ENCODE peak calls at places on chromosome 7, in ten cellular contexts. One of them, this sample, is unnamed.

GRCh38 chr7:41956712-41957111 is 253.8 kb upstream of the INHBA start:
- DNase-seq in psoas muscle: no peak
- DNase-seq in upper lobe of right lung: no peak
- DNase-seq in left ventricle myocardium inferior: no peak
- DNase-seq in tibial artery: no peak
- DNase-seq in coronary artery: no peak
- DNase-seq in sigmoid colon: no peak
- DNase-seq in heart right ventricle: no peak
- DNase-seq in kidney: no peak
- DNase-seq in fibroblast of lung: no peak
- DNase-seq in this sample: no peak

GRCh38 chr7:31074403-31074802 is 22.3 kb downstream of the ADCYAP1R1 start:
- DNase-seq in left ventricle myocardium inferior: peak
- DNase-seq in kidney: peak
- DNase-seq in fibroblast of lung: no peak
- DNase-seq in psoas muscle: peak
- DNase-seq in heart right ventricle: peak
- DNase-seq in upper lobe of right lung: peak
- DNase-seq in tibial artery: peak
- DNase-seq in coronary artery: no peak
- DNase-seq in sigmoid colon: peak
- DNase-seq in this sample: no peak

GRCh38 chr7:117229350-117229749 is 93.5 kb downstream of the WNT2 start:
- DNase-seq in left ventricle myocardium inferior: no peak
- DNase-seq in psoas muscle: no peak
- DNase-seq in kidney: no peak
- DNase-seq in coronary artery: no peak
- DNase-seq in upper lobe of right lung: no peak
- DNase-seq in heart right ventricle: no peak
- DNase-seq in fibroblast of lung: peak
- DNase-seq in tibial artery: no peak
- DNase-seq in sigmoid colon: no peak
- DNase-seq in this sample: no peak

GRCh38 chr7:32532086-32532485 is 36.8 kb downstream of the AVL9 start:
- DNase-seq in sigmoid colon: no peak
- DNase-seq in kidney: no peak
- DNase-seq in fibroblast of lung: no peak
- DNase-seq in tibial artery: no peak
- DNase-seq in psoas muscle: no peak
- DNase-seq in heart right ventricle: no peak
- DNase-seq in coronary artery: no peak
- DNase-seq in left ventricle myocardium inferior: no peak
- DNase-seq in upper lobe of right lung: no peak
- DNase-seq in this sample: no peak

GRCh38 chr7:85041599-85042216 is 145.1 kb downstream of the SEMA3D start:
- DNase-seq in coronary artery: no peak
- DNase-seq in sigmoid colon: no peak
- DNase-seq in fibroblast of lung: peak
- DNase-seq in left ventricle myocardium inferior: peak
- DNase-seq in tibial artery: peak
- DNase-seq in kidney: no peak
- DNase-seq in heart right ventricle: peak
- DNase-seq in upper lobe of right lung: peak
- DNase-seq in psoas muscle: peak
- DNase-seq in this sample: no peak

GRCh38 chr7:55524558-55525310 is 47.6 kb downstream of the VOPP1 start:
- DNase-seq in coronary artery: no peak
- DNase-seq in upper lobe of right lung: no peak
- DNase-seq in tibial artery: no peak
- DNase-seq in left ventricle myocardium inferior: no peak
- DNase-seq in sigmoid colon: no peak
- DNase-seq in psoas muscle: no peak
- DNase-seq in kidney: peak
- DNase-seq in heart right ventricle: no peak
- DNase-seq in fibroblast of lung: no peak
- DNase-seq in this sample: no peak

GRCh38 chr7:104990983-104991382 is 23.0 kb upstream of the KMT2E start:
- DNase-seq in coronary artery: no peak
- DNase-seq in sigmoid colon: no peak
- DNase-seq in kidney: no peak
- DNase-seq in psoas muscle: no peak
- DNase-seq in tibial artery: no peak
- DNase-seq in fibroblast of lung: no peak
- DNase-seq in heart right ventricle: no peak
- DNase-seq in upper lobe of right lung: no peak
- DNase-seq in left ventricle myocardium inferior: no peak
- DNase-seq in this sample: no peak

GRCh38 chr7:1385809-1386622 is 73.3 kb downstream of the MICALL2 start:
- DNase-seq in upper lobe of right lung: no peak
- DNase-seq in psoas muscle: no peak
- DNase-seq in sigmoid colon: no peak
- DNase-seq in left ventricle myocardium inferior: no peak
- DNase-seq in tibial artery: no peak
- DNase-seq in heart right ventricle: no peak
- DNase-seq in coronary artery: no peak
- DNase-seq in fibroblast of lung: no peak
- DNase-seq in kidney: no peak
- DNase-seq in this sample: no peak

GRCh38 chr7:388961-389701 is 99.2 kb downstream of the FOXL3 start:
- DNase-seq in tibial artery: peak
- DNase-seq in left ventricle myocardium inferior: peak
- DNase-seq in upper lobe of right lung: peak
- DNase-seq in psoas muscle: peak
- DNase-seq in sigmoid colon: no peak
- DNase-seq in fibroblast of lung: no peak
- DNase-seq in heart right ventricle: no peak
- DNase-seq in kidney: peak
- DNase-seq in coronary artery: peak
- DNase-seq in this sample: peak

GRCh38 chr7:28165221-28165807 is 15.3 kb downstream of the JAZF1 start:
- DNase-seq in fibroblast of lung: peak
- DNase-seq in psoas muscle: no peak
- DNase-seq in tibial artery: no peak
- DNase-seq in sigmoid colon: no peak
- DNase-seq in heart right ventricle: no peak
- DNase-seq in upper lobe of right lung: no peak
- DNase-seq in left ventricle myocardium inferior: no peak
- DNase-seq in coronary artery: no peak
- DNase-seq in kidney: no peak
- DNase-seq in this sample: no peak

GRCh38 chr7:20331231-20331880 is 656 bp downstream of the ITGB8 start:
- DNase-seq in tibial artery: peak
- DNase-seq in heart right ventricle: peak
- DNase-seq in coronary artery: no peak
- DNase-seq in left ventricle myocardium inferior: peak
- DNase-seq in kidney: peak
- DNase-seq in upper lobe of right lung: peak
- DNase-seq in psoas muscle: peak
- DNase-seq in sigmoid colon: peak
- DNase-seq in fibroblast of lung: peak
- DNase-seq in this sample: peak

GRCh38 chr7:74657692-74658170 is at the start of gene GTF2I:
- DNase-seq in tibial artery: no peak
- DNase-seq in psoas muscle: no peak
- DNase-seq in sigmoid colon: no peak
- DNase-seq in upper lobe of right lung: no peak
- DNase-seq in coronary artery: peak
- DNase-seq in kidney: no peak
- DNase-seq in fibroblast of lung: no peak
- DNase-seq in heart right ventricle: no peak
- DNase-seq in left ventricle myocardium inferior: no peak
- DNase-seq in this sample: no peak

GRCh38 chr7:50197547-50197946 is 104.5 kb upstream of the ZPBP start:
- DNase-seq in tibial artery: no peak
- DNase-seq in fibroblast of lung: no peak
- DNase-seq in left ventricle myocardium inferior: no peak
- DNase-seq in heart right ventricle: no peak
- DNase-seq in coronary artery: no peak
- DNase-seq in upper lobe of right lung: no peak
- DNase-seq in kidney: peak
- DNase-seq in sigmoid colon: no peak
- DNase-seq in psoas muscle: no peak
- DNase-seq in this sample: no peak

GRCh38 chr7:65840446-65840845 is 32.4 kb upstream of the VKORC1L1 start:
- DNase-seq in fibroblast of lung: no peak
- DNase-seq in left ventricle myocardium inferior: no peak
- DNase-seq in kidney: no peak
- DNase-seq in upper lobe of right lung: no peak
- DNase-seq in psoas muscle: no peak
- DNase-seq in coronary artery: no peak
- DNase-seq in heart right ventricle: no peak
- DNase-seq in sigmoid colon: no peak
- DNase-seq in tibial artery: no peak
- DNase-seq in this sample: no peak

GRCh38 chr7:141228482-141228881 is 154.6 kb downstream of the TMEM178B start:
- DNase-seq in upper lobe of right lung: no peak
- DNase-seq in sigmoid colon: no peak
- DNase-seq in fibroblast of lung: no peak
- DNase-seq in psoas muscle: no peak
- DNase-seq in tibial artery: no peak
- DNase-seq in heart right ventricle: no peak
- DNase-seq in coronary artery: peak
- DNase-seq in left ventricle myocardium inferior: no peak
- DNase-seq in kidney: no peak
- DNase-seq in this sample: no peak

GRCh38 chr7:95027181-95027872 is 119.9 kb downstream of the PPP1R9A start:
- DNase-seq in upper lobe of right lung: no peak
- DNase-seq in heart right ventricle: no peak
- DNase-seq in left ventricle myocardium inferior: no peak
- DNase-seq in coronary artery: no peak
- DNase-seq in sigmoid colon: no peak
- DNase-seq in fibroblast of lung: no peak
- DNase-seq in tibial artery: no peak
- DNase-seq in kidney: no peak
- DNase-seq in psoas muscle: no peak
- DNase-seq in this sample: no peak

GRCh38 chr7:157964016-157964415 is 623.6 kb downstream of the PTPRN2 start:
- DNase-seq in psoas muscle: no peak
- DNase-seq in coronary artery: peak
- DNase-seq in sigmoid colon: no peak
- DNase-seq in upper lobe of right lung: no peak
- DNase-seq in fibroblast of lung: no peak
- DNase-seq in left ventricle myocardium inferior: no peak
- DNase-seq in heart right ventricle: no peak
- DNase-seq in kidney: peak
- DNase-seq in tibial artery: no peak
- DNase-seq in this sample: no peak

DNA sequence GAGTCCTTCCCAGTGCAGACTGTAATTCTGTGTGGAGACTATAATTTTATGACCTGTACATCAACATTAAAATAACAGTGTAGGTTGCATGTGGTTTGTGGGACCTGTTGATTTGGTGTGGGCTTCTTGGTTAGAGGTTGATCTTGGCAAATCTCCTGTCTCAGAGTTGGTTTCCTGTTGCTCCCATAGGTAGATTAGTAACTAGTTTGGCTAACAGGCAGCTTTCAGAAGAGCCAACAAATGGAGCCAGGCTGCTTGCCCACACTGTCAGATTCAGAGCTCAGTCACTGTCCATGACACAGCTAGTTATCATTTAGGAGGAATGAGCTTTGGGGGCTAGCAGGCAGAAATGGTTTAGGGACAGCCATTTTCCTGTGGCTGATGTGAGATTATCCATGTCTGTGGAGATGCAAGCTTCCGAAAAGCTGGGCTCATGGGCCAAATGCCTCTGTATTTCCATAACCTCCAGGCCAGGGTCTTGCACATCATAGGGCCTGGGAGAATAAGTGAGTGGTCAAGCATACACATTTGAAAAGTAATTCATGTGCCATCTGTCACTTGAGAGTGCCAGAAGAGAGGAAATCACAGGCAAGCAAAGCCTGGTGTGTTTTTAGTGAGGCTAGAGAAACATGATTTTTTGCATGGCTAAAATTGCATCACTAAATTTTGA is 33.4 kb downstream of the CCM2 start:
- DNase-seq in coronary artery: no peak
- DNase-seq in kidney: no peak
- DNase-seq in tibial artery: no peak
- DNase-seq in upper lobe of right lung: no peak
- DNase-seq in sigmoid colon: no peak
- DNase-seq in psoas muscle: no peak
- DNase-seq in fibroblast of lung: peak
- DNase-seq in heart right ventricle: no peak
- DNase-seq in left ventricle myocardium inferior: no peak
- DNase-seq in this sample: no peak
- H3K27ac ChIP-seq in coronary artery: no peak
- H3K27ac ChIP-seq in kidney: no peak
- H3K27ac ChIP-seq in tibial artery: peak
- H3K27ac ChIP-seq in upper lobe of right lung: no peak
- H3K27ac ChIP-seq in sigmoid colon: no peak
- H3K27ac ChIP-seq in psoas muscle: peak
- H3K27ac ChIP-seq in fibroblast of lung: no peak
- H3K27ac ChIP-seq in heart right ventricle: no peak
- H3K27ac ChIP-seq in left ventricle myocardium inferior: peak
- H3K27ac ChIP-seq in this sample: peak

GRCh38 chr7:127239814-127240213 is 12.9 kb downstream of the GRM8 start:
- DNase-seq in coronary artery: no peak
- DNase-seq in kidney: no peak
- DNase-seq in upper lobe of right lung: no peak
- DNase-seq in psoas muscle: no peak
- DNase-seq in tibial artery: no peak
- DNase-seq in sigmoid colon: no peak
- DNase-seq in fibroblast of lung: no peak
- DNase-seq in heart right ventricle: no peak
- DNase-seq in left ventricle myocardium inferior: no peak
- DNase-seq in this sample: no peak
- TF ChIP-seq CTCF in coronary artery: no peak
- TF ChIP-seq CTCF in kidney: no peak
- TF ChIP-seq CTCF in upper lobe of right lung: peak
- TF ChIP-seq CTCF in psoas muscle: no peak
- TF ChIP-seq CTCF in tibial artery: no peak
- TF ChIP-seq CTCF in sigmoid colon: no peak
- TF ChIP-seq CTCF in fibroblast of lung: no peak
- TF ChIP-seq CTCF in heart right ventricle: no peak
- TF ChIP-seq CTCF in left ventricle myocardium inferior: no peak
- TF ChIP-seq CTCF in this sample: no peak

DNA sequence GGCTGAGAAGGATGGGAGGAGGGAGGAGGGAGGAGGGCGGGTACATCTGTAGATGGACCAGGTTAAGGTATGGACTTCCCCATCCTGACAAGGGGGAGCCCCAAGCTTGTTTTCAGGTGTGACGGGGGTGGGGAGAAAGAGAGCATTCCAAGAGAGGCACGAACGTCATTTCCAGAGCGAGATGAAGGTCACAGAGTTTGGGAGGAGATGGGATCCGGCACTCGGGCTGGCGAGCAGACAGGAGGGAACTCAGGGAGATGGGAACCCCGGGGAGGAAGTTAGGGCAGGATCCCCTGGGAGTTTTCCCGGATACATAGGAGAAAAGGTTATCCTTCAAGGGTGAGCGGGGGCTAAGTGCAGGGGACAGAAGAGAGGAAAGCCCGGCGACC is 118.8 kb downstream of the CUX1 start:
- DNase-seq in psoas muscle: no peak
- DNase-seq in coronary artery: no peak
- DNase-seq in upper lobe of right lung: no peak
- DNase-seq in fibroblast of lung: no peak
- DNase-seq in tibial artery: no peak
- DNase-seq in heart right ventricle: no peak
- DNase-seq in sigmoid colon: no peak
- DNase-seq in kidney: no peak
- DNase-seq in left ventricle myocardium inferior: no peak
- DNase-seq in this sample: no peak
- H3K4me3 ChIP-seq in psoas muscle: peak
- H3K4me3 ChIP-seq in coronary artery: peak
- H3K4me3 ChIP-seq in upper lobe of right lung: peak
- H3K4me3 ChIP-seq in fibroblast of lung: no peak
- H3K4me3 ChIP-seq in tibial artery: peak
- H3K4me3 ChIP-seq in heart right ventricle: peak
- H3K4me3 ChIP-seq in sigmoid colon: peak
- H3K4me3 ChIP-seq in kidney: peak
- H3K4me3 ChIP-seq in left ventricle myocardium inferior: peak
- H3K4me3 ChIP-seq in this sample: peak

GRCh38 chr7:129307592-129307991 is 82.8 kb downstream of the AHCYL2 start:
- DNase-seq in kidney: no peak
- DNase-seq in heart right ventricle: no peak
- DNase-seq in upper lobe of right lung: no peak
- DNase-seq in fibroblast of lung: no peak
- DNase-seq in sigmoid colon: no peak
- DNase-seq in coronary artery: no peak
- DNase-seq in psoas muscle: no peak
- DNase-seq in left ventricle myocardium inferior: no peak
- DNase-seq in tibial artery: no peak
- DNase-seq in this sample: no peak
- H3K27ac ChIP-seq in kidney: no peak
- H3K27ac ChIP-seq in heart right ventricle: no peak
- H3K27ac ChIP-seq in upper lobe of right lung: no peak
- H3K27ac ChIP-seq in fibroblast of lung: no peak
- H3K27ac ChIP-seq in sigmoid colon: no peak
- H3K27ac ChIP-seq in coronary artery: no peak
- H3K27ac ChIP-seq in psoas muscle: peak
- H3K27ac ChIP-seq in left ventricle myocardium inferior: peak
- H3K27ac ChIP-seq in tibial artery: no peak
- H3K27ac ChIP-seq in this sample: no peak

This sample was measured in right lobe of liver.